ENCODE peak calls at places on chromosomes 6 and 20, in five cellular contexts. M is uterus; P is stimulated activated CD8-positive, alpha-beta memory T cell treated with anti-CD3 and anti-CD28 coated beads, Interleukin-2, amount 100 ng/mL, for 1 hour; E is ELR; G is pons. I is an unnamed sample.

GRCh38 chr6:1105833-1106400 is 206.0 kb upstream of the FOXQ1 start:
- DNase-seq in M (no peak), P (no peak), E (no peak), G (no peak), I (no peak)

GRCh38 chr20:9253140-9253539 is 184.3 kb downstream of the PLCB4 start:
- DNase-seq in M (no peak), P (no peak), E (no peak), G (no peak), I (no peak)

GRCh38 chr20:25118529-25118928 is 36.6 kb upstream of the VSX1 start:
- DNase-seq in M (no peak), P (no peak), E (no peak), G (no peak), I (no peak)

GRCh38 chr20:41167481-41168253 is 30.3 kb downstream of the PLCG1 start:
- DNase-seq in M (no peak), P (no peak), E (no peak), G (no peak), I (no peak)

GRCh38 chr6:54291738-54292137 is 16.5 kb upstream of the TINAG start:
- DNase-seq in M (no peak), P (no peak), E (peak; percentile 79), G (no peak), I (no peak)

GRCh38 chr20:14865731-14866130 is 528.3 kb upstream of the FLRT3 start:
- DNase-seq in M (no peak), P (no peak), E (no peak), G (no peak), I (no peak)

GRCh38 chr20:63978319-63979220 is 872 bp downstream of the SAMD10 start:
- DNase-seq in M (peak; percentile 37), P (no peak), E (peak; percentile 79), G (no peak), I (no peak)

GRCh38 chr6:44049989-44050871 is 77.0 kb downstream of the MRPL14 start:
- DNase-seq in M (no peak), P (no peak), E (no peak), G (no peak), I (no peak)

GRCh38 chr6:61886608-61887259 is 399.3 kb downstream of the KHDRBS2 start:
- DNase-seq in M (no peak), P (no peak), E (no peak), G (peak; percentile 53), I (no peak)

GRCh38 chr20:46975976-46976375 is 81.3 kb downstream of the EYA2 start:
- DNase-seq in M (no peak), P (no peak), E (no peak), G (no peak), I (no peak)

GRCh38 chr6:3337521-3338350 is 79.0 kb downstream of the PSMG4 start:
- DNase-seq in M (no peak), P (no peak), E (peak; percentile 31), G (no peak), I (no peak)

GRCh38 chr20:63973160-63973479 is 3.4 kb upstream of the ZNF512B start:
- DNase-seq in M (no peak), P (no peak), E (no peak), G (no peak), I (no peak)

GRCh38 chr20:1628621-1629020 is 8.8 kb upstream of the SIRPB1 start:
- DNase-seq in M (no peak), P (no peak), E (no peak), G (no peak), I (no peak)

GRCh38 chr6:3697609-3698008 is 53.9 kb downstream of the PXDC1 start:
- DNase-seq in M (no peak), P (no peak), E (peak; percentile 65), G (no peak), I (no peak)

GRCh38 chr20:48057251-48057650 is 272.0 kb upstream of the SULF2 start:
- DNase-seq in M (no peak), P (no peak), E (no peak), G (no peak), I (no peak)

GRCh38 chr6:40356242-40356910 is 230.8 kb downstream of the LRFN2 start:
- DNase-seq in M (no peak), P (no peak), E (peak; percentile 52), G (no peak), I (no peak)

GRCh38 chr20:35776513-35777101 is 4.8 kb downstream of the PHF20 start:
- DNase-seq in M (peak; percentile 51), P (no peak), E (peak; percentile 15), G (peak; percentile 52), I (no peak)

GRCh38 chr6:44189257-44189656 is 27.5 kb upstream of the MYMX start:
- DNase-seq in M (no peak), P (no peak), E (no peak), G (no peak), I (no peak)

GRCh38 chr6:2714359-2714895 is 36.3 kb downstream of the MYLK4 start:
- DNase-seq in M (no peak), P (no peak), E (peak; percentile 90), G (no peak), I (no peak)

GRCh38 chr6:120056085-120056484 is 706.5 kb upstream of the MAN1A1 start:
- DNase-seq in M (no peak), P (no peak), E (no peak), G (no peak), I (no peak)

GRCh38 chr20:37669062-37669772 is 24.6 kb upstream of the CTNNBL1 start:
- DNase-seq in M (no peak), P (no peak), E (peak; percentile 83), G (no peak), I (no peak)

GRCh38 chr6:133289733-133290306 is 48.7 kb downstream of the EYA4 start:
- DNase-seq in M (no peak), P (no peak), E (no peak), G (no peak), I (no peak)

GRCh38 chr20:44527716-44528199 is 5.9 kb upstream of the SERINC3 start:
- DNase-seq in M (no peak), P (no peak), E (no peak), G (no peak), I (no peak)

GRCh38 chr6:64527899-64528298 is 892.3 kb downstream of the PHF3 start:
- DNase-seq in M (no peak), P (no peak), E (no peak), G (no peak), I (no peak)

GRCh38 chr6:167825059-167825758 is 1.5 kb upstream of the AFDN start:
- DNase-seq in M (peak; percentile 47), P (no peak), E (peak; percentile 19), G (peak; percentile 71), I (no peak)

GRCh38 chr20:43820742-43821330 is 93.8 kb upstream of the TOX2 start:
- DNase-seq in M (no peak), P (no peak), E (no peak), G (no peak), I (no peak)

GRCh38 chr6:118495639-118496296 is 52.3 kb upstream of the PLN start:
- DNase-seq in M (no peak), P (no peak), E (peak; percentile 68), G (no peak), I (no peak)

GRCh38 chr6:168939041-168939440 is 314.6 kb downstream of the THBS2 start:
- DNase-seq in M (no peak), P (no peak), E (no peak), G (no peak), I (no peak)

GRCh38 chr6:102798631-102799030 is 1405.1 kb downstream of the GRIK2 start:
- DNase-seq in M (no peak), P (no peak), E (peak; percentile 4), G (no peak), I (no peak)

GRCh38 chr6:53074347-53074746 is 9.1 kb downstream of the FBXO9 start:
- DNase-seq in M (no peak), P (no peak), E (no peak), G (no peak), I (no peak)

GRCh38 chr6:37209461-37210205 is 39.7 kb downstream of the PIM1 start:
- DNase-seq in M (no peak), P (peak; percentile 16), E (no peak), G (no peak), I (no peak)

GRCh38 chr20:50528804-50529351 is 18.7 kb downstream of the PTPN1 start:
- DNase-seq in M (no peak), P (no peak), E (no peak), G (no peak), I (no peak)

GRCh38 chr6:156808287-156808686 is 31.1 kb downstream of the ARID1B start:
- DNase-seq in M (no peak), P (no peak), E (peak; percentile 17), G (peak; percentile 93), I (no peak)